ENCODE peak calls at places on chromosome 4, in five cellular contexts. T is NCI-H1436, Z is pancreas, N is iris pigment epithelial cell, M is HEK293T. Q is an unnamed sample.

GRCh38 chr4:11455201-11455835 is 26.6 kb upstream of the HS3ST1 start:
- DNase-seq in M (no peak), N (no peak), Z (no peak), T (no peak), Q (no peak)

GRCh38 chr4:147194604-147195003 is 248.9 kb upstream of the TTC29 start:
- DNase-seq in T (no peak), M (no peak), N (no peak), Z (no peak), Q (no peak)

GRCh38 chr4:39617534-39617933 is 21.1 kb downstream of the SMIM14 start:
- DNase-seq in M (no peak), T (no peak), Z (no peak), N (no peak), Q (no peak)

GRCh38 chr4:151930372-151930771 is 169.6 kb upstream of the GATB start:
- DNase-seq in T (no peak), M (no peak), N (no peak), Z (no peak), Q (no peak)

GRCh38 chr4:107212565-107212964 is 176.5 kb upstream of the DKK2 start:
- DNase-seq in N (no peak), T (no peak), M (no peak), Z (no peak), Q (no peak)

GRCh38 chr4:80912350-80912749 is 118.2 kb upstream of the BMP3 start:
- DNase-seq in N (no peak), Z (no peak), M (no peak), T (no peak), Q (no peak)

GRCh38 chr4:13306356-13306755 is 177.8 kb downstream of the RAB28 start:
- DNase-seq in N (no peak), M (no peak), T (no peak), Z (no peak), Q (no peak)

GRCh38 chr4:96543346-96543745 is 703.5 kb downstream of the PDHA2 start:
- DNase-seq in T (no peak), Z (no peak), M (no peak), N (no peak), Q (no peak)

GRCh38 chr4:2843909-2844584 is 403 bp downstream of the ADD1 start:
- DNase-seq in T (no peak), M (no peak), Z (peak; percentile 41), N (no peak), Q (peak; percentile 3)

GRCh38 chr4:143616771-143617170 is 83.7 kb downstream of the FREM3 start:
- DNase-seq in Z (no peak), N (peak; percentile 17), T (no peak), M (no peak), Q (no peak)

GRCh38 chr4:73998040-73999011 is at the start of gene CXCL5:
- DNase-seq in N (peak; percentile 74), T (no peak), M (no peak), Z (peak; percentile 10), Q (peak; percentile 44)

GRCh38 chr4:38691251-38692008 is 27.4 kb downstream of the KLF3 start:
- DNase-seq in M (no peak), N (peak; percentile 91), T (no peak), Z (no peak), Q (peak; percentile 66)

Q was measured in HCEC 1CT.